ENCODE peak calls at places on chromosomes 1 and 21, in four cellular contexts. U is keratinocyte, R is Caco-2, W is spleen. O is an unnamed sample.

GRCh38 chr21:35457097-35457496 is 408.0 kb upstream of the RUNX1 start:
- DNase-seq in U (no peak), R (no peak), W (no peak), O (no peak)

GRCh38 chr1:25431495-25432363 is 1.0 kb downstream of the MACO1 start:
- DNase-seq in U (no peak), R (no peak), W (no peak), O (no peak)

GRCh38 chr1:228343211-228343661 is 63.4 kb downstream of the TRIM11 start:
- DNase-seq in U (no peak), R (no peak), W (no peak), O (no peak)

GRCh38 chr21:41133896-41134522 is 34.0 kb upstream of the BACE2 start:
- DNase-seq in U (no peak), R (peak; percentile 43), W (no peak), O (peak; percentile 59)

GRCh38 chr1:195584870-195585624 is 1023.2 kb downstream of the KCNT2 start:
- DNase-seq in U (no peak), R (peak; percentile 6), W (peak; percentile 27), O (peak; percentile 38)

GRCh38 chr1:117615474-117615873 is 9.6 kb downstream of the TENT5C start:
- DNase-seq in U (no peak), R (no peak), W (peak; percentile 80), O (no peak)

GRCh38 chr1:159918041-159918917 is 7.0 kb downstream of the TAGLN2 start:
- DNase-seq in U (no peak), R (no peak), W (peak; percentile 68), O (no peak)

GRCh38 chr1:95384570-95384969 is 150.6 kb downstream of the RWDD3 start:
- DNase-seq in U (peak; percentile 5), R (peak; percentile 64), W (no peak), O (peak; percentile 7)

GRCh38 chr1:63112155-63112914 is 210.0 kb upstream of the FOXD3 start:
- DNase-seq in U (no peak), R (no peak), W (no peak), O (peak; percentile 85)

GRCh38 chr1:104294259-104294658 is 544.6 kb downstream of the AMY1C start:
- DNase-seq in U (no peak), R (no peak), W (no peak), O (no peak)

GRCh38 chr1:36157115-36157903 is 1.3 kb downstream of the MAP7D1 start:
- DNase-seq in U (no peak), R (no peak), W (no peak), O (no peak)

DNA sequence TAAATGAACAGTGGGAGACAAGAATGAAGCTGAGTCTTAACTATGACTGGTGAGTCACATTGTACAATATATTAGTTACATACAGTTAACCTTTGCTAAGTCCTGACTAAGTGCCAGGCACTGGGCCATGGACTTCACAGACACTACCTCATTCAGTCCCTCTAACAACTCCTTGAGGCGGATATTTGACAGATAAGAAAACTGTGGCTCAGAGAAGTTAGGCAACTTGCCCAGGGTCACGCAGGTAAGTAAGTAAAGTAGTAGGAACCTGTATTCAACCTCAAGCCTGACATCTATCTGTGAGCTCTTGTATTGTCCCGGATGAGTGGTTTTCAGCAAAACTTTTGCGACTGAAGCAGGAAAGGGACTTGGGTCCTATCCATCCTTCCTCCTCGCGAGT is 62.1 kb downstream of the GNG12 start:
- DNase-seq in U (peak; percentile 81), R (no peak), W (no peak), O (peak; percentile 89)
- TF ChIP-seq CTCF in U (peak; percentile 31), R (peak; percentile 5), W (no peak), O (no peak)

GRCh38 chr1:68751723-68752122 is 254.8 kb upstream of the DEPDC1 start:
- DNase-seq in U (no peak), R (no peak), W (no peak), O (no peak)
- TF ChIP-seq CTCF in U (peak; percentile 18), R (no peak), W (no peak), O (no peak)

GRCh38 chr1:69700770-69701169 is 133.0 kb downstream of the LRRC7 start:
- DNase-seq in U (no peak), R (peak; percentile 45), W (no peak), O (peak; percentile 6)
- TF ChIP-seq CTCF in U (peak; percentile 75), R (peak; percentile 47), W (no peak), O (peak; percentile 26)

DNA sequence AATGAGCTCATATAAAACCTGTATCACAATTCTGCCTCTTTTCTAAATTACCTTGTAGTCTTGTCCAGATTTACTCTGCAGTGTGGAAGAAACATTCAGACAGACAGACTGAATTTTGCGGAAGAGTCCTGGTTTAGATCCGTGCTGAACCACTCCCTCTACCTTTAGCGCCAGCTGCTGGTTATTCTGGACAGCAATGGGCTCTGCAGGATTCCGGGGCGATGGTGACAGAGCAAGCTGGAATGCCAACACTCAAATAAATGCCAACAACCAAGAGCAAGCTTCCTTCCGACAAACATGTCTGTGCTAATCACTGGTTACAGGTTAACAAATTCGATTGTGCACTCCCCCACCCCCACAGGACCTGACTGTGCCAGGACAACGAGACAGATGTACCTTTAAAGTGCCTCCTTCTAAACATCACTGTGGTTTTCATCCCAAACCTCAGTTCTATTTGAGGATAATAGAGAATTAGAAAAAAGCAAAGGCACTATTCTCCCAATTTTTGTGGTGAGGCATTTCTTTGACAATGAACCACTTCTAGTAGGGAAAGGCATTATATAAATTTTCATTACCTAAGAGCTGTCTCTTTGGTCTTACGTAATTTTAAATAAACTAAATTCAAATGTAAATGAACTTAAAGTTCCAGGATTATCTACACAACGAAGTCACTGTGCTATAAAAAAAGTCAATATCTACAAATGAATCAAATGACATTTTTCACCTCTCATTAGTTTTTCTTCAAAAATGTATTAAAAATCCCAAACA is 90.4 kb downstream of the INTS7 start:
- DNase-seq in U (peak; percentile 71), R (peak; percentile 53), W (no peak), O (peak; percentile 43)
- TF ChIP-seq CTCF in U (peak; percentile 90), R (peak; percentile 85), W (no peak), O (peak; percentile 47)

DNA sequence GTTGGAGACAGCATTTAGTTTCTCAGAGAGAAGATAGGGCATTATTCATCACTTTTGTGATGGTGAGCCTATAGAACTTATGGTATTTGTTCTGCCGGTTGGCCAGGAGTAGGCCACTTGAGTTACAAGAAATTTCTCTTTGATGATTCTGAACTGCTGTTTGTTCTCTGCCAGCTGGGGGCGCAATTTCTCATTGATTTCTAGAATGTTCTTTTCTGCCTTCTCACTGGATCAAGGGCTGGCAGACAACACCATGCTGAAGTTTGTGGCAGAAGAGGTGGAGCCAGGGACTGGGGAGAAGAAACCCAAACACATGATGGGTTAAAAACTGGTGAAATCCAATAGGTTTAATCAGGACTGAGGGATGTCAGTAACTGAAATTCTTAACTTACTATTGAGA is 360.6 kb downstream of the FAM72C start:
- DNase-seq in U (no peak), R (no peak), W (no peak), O (peak; percentile 7)
- TF ChIP-seq CTCF in U (no peak), R (no peak), W (peak; percentile 16), O (peak; percentile 24)

DNA sequence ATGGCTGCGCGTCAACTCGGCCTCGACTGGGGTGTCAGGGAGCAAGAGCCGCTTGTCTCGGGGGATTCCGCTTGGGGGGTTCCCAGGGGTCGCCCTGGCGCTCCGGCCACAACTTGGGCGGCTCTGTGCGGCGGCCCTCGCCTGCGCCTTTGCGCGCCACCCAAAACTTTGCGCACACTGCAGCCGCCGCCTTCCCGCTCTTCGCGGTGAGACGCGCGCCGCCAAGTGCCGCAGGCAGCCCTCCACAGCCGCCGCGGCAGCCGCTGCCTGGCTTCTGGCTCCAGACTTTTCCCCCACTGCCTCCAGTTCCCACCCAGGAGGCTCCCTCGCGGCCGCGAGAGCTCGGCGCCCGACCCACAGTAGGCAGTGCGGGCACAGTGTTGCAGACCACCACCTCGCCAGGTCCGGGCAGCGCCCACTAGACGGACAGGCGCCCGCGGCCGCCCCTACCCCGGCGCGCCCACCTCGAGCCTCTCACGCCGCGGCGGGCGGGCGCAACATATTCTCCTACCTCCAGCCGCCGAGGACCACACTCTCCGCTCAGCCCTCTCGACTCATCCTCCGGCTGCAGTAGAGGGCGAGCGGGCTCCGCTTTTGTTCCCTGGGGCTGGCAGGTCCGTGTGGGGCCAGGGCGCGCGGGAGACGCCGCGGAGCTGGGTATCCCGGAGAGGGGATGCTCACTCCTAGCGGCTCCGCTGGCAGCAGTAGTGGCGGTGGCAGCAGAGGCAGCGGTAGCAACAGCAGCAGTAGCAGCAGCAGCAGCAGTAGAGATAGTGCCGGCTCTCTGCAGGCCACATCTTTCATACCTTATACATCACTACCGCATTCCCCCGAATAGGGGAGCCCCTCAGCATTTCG is 296.6 kb downstream of the OMA1 start:
- DNase-seq in U (no peak), R (peak; percentile 5), W (no peak), O (peak; percentile 19)
- TF ChIP-seq CTCF in U (no peak), R (no peak), W (no peak), O (no peak)

O was measured in fibroblast of mammary gland.